ENCODE peak calls at places on chromosomes 4 and X, in seven cellular contexts. One of them, this sample, is unnamed.

GRCh38 chr4:42638993-42639392 is 17.9 kb downstream of the ATP8A1 start:
- DNase-seq in right cardiac atrium: no peak
- DNase-seq in stomach: no peak
- DNase-seq in endothelial cell: no peak
- DNase-seq in Caco-2: no peak
- DNase-seq in glutamatergic neuron: no peak
- DNase-seq in fibroblast of pulmonary artery: no peak
- DNase-seq in this sample: no peak

GRCh38 chrX:152641256-152641875 is 3.7 kb downstream of the GABRQ start:
- DNase-seq in glutamatergic neuron: no peak
- DNase-seq in endothelial cell: no peak
- DNase-seq in right cardiac atrium: no peak
- DNase-seq in fibroblast of pulmonary artery: no peak
- DNase-seq in stomach: no peak
- DNase-seq in Caco-2: no peak
- DNase-seq in this sample: no peak

GRCh38 chr4:189021831-189022230 is 882.6 kb downstream of the TRIML1 start:
- DNase-seq in endothelial cell: no peak
- DNase-seq in fibroblast of pulmonary artery: peak
- DNase-seq in right cardiac atrium: no peak
- DNase-seq in Caco-2: no peak
- DNase-seq in stomach: no peak
- DNase-seq in glutamatergic neuron: no peak
- DNase-seq in this sample: no peak

GRCh38 chr4:139503622-139504166 is 49.8 kb downstream of the RAB33B start:
- DNase-seq in glutamatergic neuron: no peak
- DNase-seq in endothelial cell: no peak
- DNase-seq in stomach: no peak
- DNase-seq in right cardiac atrium: no peak
- DNase-seq in Caco-2: no peak
- DNase-seq in fibroblast of pulmonary artery: no peak
- DNase-seq in this sample: no peak

GRCh38 chrX:107684956-107685385 is 56.7 kb downstream of the PRPS1 start:
- DNase-seq in Caco-2: peak
- DNase-seq in glutamatergic neuron: no peak
- DNase-seq in stomach: peak
- DNase-seq in fibroblast of pulmonary artery: peak
- DNase-seq in right cardiac atrium: peak
- DNase-seq in endothelial cell: peak
- DNase-seq in this sample: peak

GRCh38 chr4:104128031-104128849 is 366.5 kb downstream of the CXXC4 start:
- DNase-seq in glutamatergic neuron: no peak
- DNase-seq in fibroblast of pulmonary artery: no peak
- DNase-seq in endothelial cell: no peak
- DNase-seq in stomach: no peak
- DNase-seq in Caco-2: no peak
- DNase-seq in right cardiac atrium: no peak
- DNase-seq in this sample: no peak

GRCh38 chrX:13685126-13685763 is 3.7 kb upstream of the RAB9A start:
- DNase-seq in right cardiac atrium: no peak
- DNase-seq in stomach: no peak
- DNase-seq in fibroblast of pulmonary artery: no peak
- DNase-seq in endothelial cell: no peak
- DNase-seq in glutamatergic neuron: no peak
- DNase-seq in Caco-2: no peak
- DNase-seq in this sample: no peak

GRCh38 chrX:1322393-1322792 is 14.2 kb upstream of the IL3RA start:
- DNase-seq in glutamatergic neuron: no peak
- DNase-seq in fibroblast of pulmonary artery: no peak
- DNase-seq in stomach: no peak
- DNase-seq in endothelial cell: no peak
- DNase-seq in right cardiac atrium: no peak
- DNase-seq in Caco-2: no peak
- DNase-seq in this sample: no peak

GRCh38 chr4:33494150-33494549 is 2750.2 kb downstream of the ARAP2 start:
- DNase-seq in endothelial cell: no peak
- DNase-seq in stomach: no peak
- DNase-seq in Caco-2: no peak
- DNase-seq in right cardiac atrium: no peak
- DNase-seq in glutamatergic neuron: no peak
- DNase-seq in fibroblast of pulmonary artery: peak
- DNase-seq in this sample: no peak

GRCh38 chr4:99809326-99809725 is 7.3 kb upstream of the DAPP1 start:
- DNase-seq in stomach: no peak
- DNase-seq in fibroblast of pulmonary artery: no peak
- DNase-seq in Caco-2: no peak
- DNase-seq in endothelial cell: no peak
- DNase-seq in glutamatergic neuron: no peak
- DNase-seq in right cardiac atrium: no peak
- DNase-seq in this sample: no peak

GRCh38 chr4:113907559-113907958 is 71.9 kb downstream of the ARSJ start:
- DNase-seq in glutamatergic neuron: no peak
- DNase-seq in endothelial cell: no peak
- DNase-seq in Caco-2: no peak
- DNase-seq in right cardiac atrium: no peak
- DNase-seq in fibroblast of pulmonary artery: no peak
- DNase-seq in stomach: no peak
- DNase-seq in this sample: no peak

GRCh38 chr4:181162266-181163063 is 1080.7 kb upstream of the TENM3 start:
- DNase-seq in right cardiac atrium: no peak
- DNase-seq in glutamatergic neuron: no peak
- DNase-seq in fibroblast of pulmonary artery: no peak
- DNase-seq in Caco-2: no peak
- DNase-seq in stomach: no peak
- DNase-seq in endothelial cell: no peak
- DNase-seq in this sample: no peak

GRCh38 chr4:127631420-127631819 is 1.3 kb upstream of the INTU start:
- DNase-seq in stomach: no peak
- DNase-seq in glutamatergic neuron: no peak
- DNase-seq in fibroblast of pulmonary artery: no peak
- DNase-seq in Caco-2: no peak
- DNase-seq in right cardiac atrium: no peak
- DNase-seq in endothelial cell: no peak
- DNase-seq in this sample: no peak

GRCh38 chr4:174084542-174084941 is 198.9 kb downstream of the FBXO8 start:
- DNase-seq in fibroblast of pulmonary artery: peak
- DNase-seq in stomach: no peak
- DNase-seq in Caco-2: no peak
- DNase-seq in right cardiac atrium: no peak
- DNase-seq in endothelial cell: no peak
- DNase-seq in glutamatergic neuron: no peak
- DNase-seq in this sample: no peak